ENCODE peak calls at places on chromosomes 7 and 10, in eight cellular contexts. One of them, this sample, is unnamed. For H3K4me1, the result is how much of the 10 kb centered on the place peaks cover.

GRCh38 chr10:125200396-125200795 is 40.0 kb upstream of the CTBP2 start:
- DNase-seq in iPS DF 6.9: no peak
- DNase-seq in lower lobe of right lung: no peak
- DNase-seq in uterus: no peak
- DNase-seq in cardiac muscle cell: no peak
- DNase-seq in tibial artery: no peak
- DNase-seq in GM23338: no peak
- DNase-seq in A549: no peak
- DNase-seq in this sample: no peak

GRCh38 chr10:99316374-99316773 is 12.8 kb upstream of the CNNM1 start:
- DNase-seq in GM23338: peak
- DNase-seq in uterus: no peak
- DNase-seq in lower lobe of right lung: no peak
- DNase-seq in A549: no peak
- DNase-seq in cardiac muscle cell: no peak
- DNase-seq in tibial artery: no peak
- DNase-seq in iPS DF 6.9: no peak
- DNase-seq in this sample: no peak

GRCh38 chr7:131109757-131110293 is 217.9 kb upstream of the MKLN1 start:
- DNase-seq in cardiac muscle cell: peak
- DNase-seq in uterus: peak
- DNase-seq in GM23338: peak
- DNase-seq in iPS DF 6.9: no peak
- DNase-seq in tibial artery: peak
- DNase-seq in A549: peak
- DNase-seq in lower lobe of right lung: peak
- DNase-seq in this sample: peak

GRCh38 chr7:103073989-103074518 is 542 bp downstream of the FBXL13 start:
- DNase-seq in tibial artery: no peak
- DNase-seq in GM23338: peak
- DNase-seq in A549: no peak
- DNase-seq in uterus: peak
- DNase-seq in lower lobe of right lung: no peak
- DNase-seq in cardiac muscle cell: no peak
- DNase-seq in iPS DF 6.9: no peak
- DNase-seq in this sample: no peak

GRCh38 chr10:121838931-121839330 is 88.9 kb downstream of the ATE1 start:
- DNase-seq in lower lobe of right lung: no peak
- DNase-seq in GM23338: no peak
- DNase-seq in uterus: no peak
- DNase-seq in tibial artery: no peak
- DNase-seq in A549: no peak
- DNase-seq in cardiac muscle cell: no peak
- DNase-seq in iPS DF 6.9: no peak
- DNase-seq in this sample: no peak

GRCh38 chr10:78820007-78820362 is 248.8 kb upstream of the ZMIZ1 start:
- DNase-seq in cardiac muscle cell: no peak
- DNase-seq in uterus: no peak
- DNase-seq in GM23338: no peak
- DNase-seq in lower lobe of right lung: no peak
- DNase-seq in tibial artery: no peak
- DNase-seq in iPS DF 6.9: no peak
- DNase-seq in A549: no peak
- DNase-seq in this sample: no peak

GRCh38 chr10:104342941-104343411 is 4.7 kb upstream of the ITPRIP start:
- DNase-seq in tibial artery: no peak
- DNase-seq in uterus: no peak
- DNase-seq in cardiac muscle cell: no peak
- DNase-seq in A549: no peak
- DNase-seq in GM23338: no peak
- DNase-seq in lower lobe of right lung: no peak
- DNase-seq in iPS DF 6.9: no peak
- DNase-seq in this sample: no peak

GRCh38 chr7:127620406-127621233 is 2.7 kb upstream of the PAX4 start:
- DNase-seq in cardiac muscle cell: no peak
- DNase-seq in GM23338: peak
- DNase-seq in tibial artery: no peak
- DNase-seq in lower lobe of right lung: no peak
- DNase-seq in iPS DF 6.9: no peak
- DNase-seq in A549: no peak
- DNase-seq in uterus: no peak
- DNase-seq in this sample: no peak

GRCh38 chr10:12081879-12082560 is 13.3 kb downstream of the DHTKD1 start:
- DNase-seq in GM23338: no peak
- DNase-seq in lower lobe of right lung: no peak
- DNase-seq in uterus: no peak
- DNase-seq in tibial artery: no peak
- DNase-seq in A549: no peak
- DNase-seq in iPS DF 6.9: no peak
- DNase-seq in cardiac muscle cell: peak
- DNase-seq in this sample: no peak

GRCh38 chr7:7761974-7762769 is 43.8 kb upstream of the RPA3 start:
- DNase-seq in A549: no peak
- DNase-seq in cardiac muscle cell: peak
- DNase-seq in GM23338: no peak
- DNase-seq in uterus: no peak
- DNase-seq in iPS DF 6.9: no peak
- DNase-seq in tibial artery: no peak
- DNase-seq in lower lobe of right lung: no peak
- DNase-seq in this sample: no peak

GRCh38 chr7:137443616-137444015 is 100.1 kb upstream of the PTN start:
- DNase-seq in lower lobe of right lung: no peak
- DNase-seq in cardiac muscle cell: peak
- DNase-seq in uterus: no peak
- DNase-seq in iPS DF 6.9: no peak
- DNase-seq in A549: no peak
- DNase-seq in GM23338: no peak
- DNase-seq in tibial artery: no peak
- DNase-seq in this sample: no peak

DNA sequence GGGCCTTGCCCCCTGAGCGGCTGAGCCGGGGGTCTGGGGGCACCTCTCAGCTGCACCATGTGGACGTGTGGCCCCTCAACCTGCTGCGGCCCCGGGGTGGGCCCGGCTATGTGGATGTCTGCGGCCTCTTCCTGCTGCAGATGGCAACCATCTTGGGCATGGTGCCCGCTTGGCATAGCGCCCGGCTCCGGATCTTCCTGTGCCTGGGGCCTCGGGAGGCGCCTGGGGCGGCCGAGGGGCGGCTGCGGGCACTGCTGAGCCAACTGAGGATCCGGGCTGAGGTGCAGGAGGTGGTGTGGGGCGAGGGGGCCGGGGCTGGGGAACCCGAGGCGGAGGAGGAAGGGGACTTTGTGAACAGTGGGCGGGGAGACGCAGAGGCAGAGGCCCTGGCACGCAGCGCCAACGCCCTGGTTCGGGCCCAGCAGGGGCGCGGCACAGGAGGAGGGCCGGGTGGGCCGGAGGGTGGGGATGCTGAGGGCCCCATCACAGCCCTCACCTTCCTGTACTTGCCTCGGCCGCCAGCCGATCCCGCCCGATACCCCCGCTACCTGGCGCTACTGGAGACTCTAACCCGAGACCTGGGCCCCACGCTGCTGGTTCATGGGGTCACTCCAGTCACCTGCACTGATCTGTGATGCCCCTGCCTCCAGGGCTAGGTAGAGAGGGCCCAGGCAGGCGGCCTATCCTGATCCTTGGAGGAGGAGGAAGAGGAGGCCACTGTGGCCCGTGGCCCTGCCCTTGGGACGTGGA is 1.0 kb upstream of the TRIP6 start:
- DNase-seq in uterus: peak
- DNase-seq in tibial artery: peak
- DNase-seq in iPS DF 6.9: no peak
- DNase-seq in GM23338: peak
- DNase-seq in lower lobe of right lung: peak
- DNase-seq in cardiac muscle cell: no peak
- DNase-seq in A549: no peak
- DNase-seq in this sample: peak
- H3K4me3 ChIP-seq in uterus: peak
- H3K4me3 ChIP-seq in tibial artery: peak
- H3K4me3 ChIP-seq in iPS DF 6.9: no peak
- H3K4me3 ChIP-seq in GM23338: no peak
- H3K4me3 ChIP-seq in lower lobe of right lung: peak
- H3K4me3 ChIP-seq in cardiac muscle cell: no peak
- H3K4me3 ChIP-seq in A549: no peak
- H3K4me3 ChIP-seq in this sample: no peak

DNA sequence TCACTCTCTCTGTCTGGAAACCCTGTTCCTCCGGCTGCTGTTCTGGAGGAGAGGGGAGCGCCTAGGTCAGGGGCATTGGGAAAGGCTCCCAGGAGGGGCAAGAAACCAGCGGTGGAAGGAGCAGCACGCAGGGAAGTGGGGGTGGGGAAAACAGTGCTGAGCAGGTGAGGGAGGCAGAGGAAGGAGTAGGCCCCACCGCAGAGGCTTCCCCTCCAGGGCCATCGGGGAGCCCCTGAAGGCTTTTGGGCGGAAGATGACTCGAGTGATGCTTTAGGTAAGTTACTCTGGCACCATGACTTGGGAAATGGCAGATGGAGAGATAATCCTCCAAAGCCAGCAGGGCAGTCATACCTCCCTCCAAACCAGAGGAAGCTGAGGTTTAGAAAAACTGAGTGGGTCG is 106.5 kb upstream of the ANLN start:
- DNase-seq in iPS DF 6.9: no peak
- DNase-seq in uterus: no peak
- DNase-seq in lower lobe of right lung: no peak
- DNase-seq in cardiac muscle cell: no peak
- DNase-seq in A549: no peak
- DNase-seq in tibial artery: peak
- DNase-seq in GM23338: no peak
- DNase-seq in this sample: peak
- H3K4me1 ChIP-seq in iPS DF 6.9: under half
- H3K4me1 ChIP-seq in uterus: under half
- H3K4me1 ChIP-seq in lower lobe of right lung: half or more
- H3K4me1 ChIP-seq in cardiac muscle cell: under half
- H3K4me1 ChIP-seq in A549: half or more
- H3K4me1 ChIP-seq in tibial artery: under half
- H3K4me1 ChIP-seq in GM23338: half or more
- H3K4me1 ChIP-seq in this sample: under half

GRCh38 chr7:30160329-30160728 is 25.5 kb downstream of the MTURN start:
- DNase-seq in A549: no peak
- DNase-seq in cardiac muscle cell: no peak
- DNase-seq in uterus: no peak
- DNase-seq in GM23338: no peak
- DNase-seq in iPS DF 6.9: no peak
- DNase-seq in tibial artery: no peak
- DNase-seq in lower lobe of right lung: no peak
- DNase-seq in this sample: no peak
- H3K27ac ChIP-seq in A549: no peak
- H3K27ac ChIP-seq in cardiac muscle cell: no peak
- H3K27ac ChIP-seq in uterus: no peak
- H3K27ac ChIP-seq in GM23338: peak
- H3K27ac ChIP-seq in iPS DF 6.9: no peak
- H3K27ac ChIP-seq in tibial artery: no peak
- H3K27ac ChIP-seq in lower lobe of right lung: no peak
- H3K27ac ChIP-seq in this sample: no peak

DNA sequence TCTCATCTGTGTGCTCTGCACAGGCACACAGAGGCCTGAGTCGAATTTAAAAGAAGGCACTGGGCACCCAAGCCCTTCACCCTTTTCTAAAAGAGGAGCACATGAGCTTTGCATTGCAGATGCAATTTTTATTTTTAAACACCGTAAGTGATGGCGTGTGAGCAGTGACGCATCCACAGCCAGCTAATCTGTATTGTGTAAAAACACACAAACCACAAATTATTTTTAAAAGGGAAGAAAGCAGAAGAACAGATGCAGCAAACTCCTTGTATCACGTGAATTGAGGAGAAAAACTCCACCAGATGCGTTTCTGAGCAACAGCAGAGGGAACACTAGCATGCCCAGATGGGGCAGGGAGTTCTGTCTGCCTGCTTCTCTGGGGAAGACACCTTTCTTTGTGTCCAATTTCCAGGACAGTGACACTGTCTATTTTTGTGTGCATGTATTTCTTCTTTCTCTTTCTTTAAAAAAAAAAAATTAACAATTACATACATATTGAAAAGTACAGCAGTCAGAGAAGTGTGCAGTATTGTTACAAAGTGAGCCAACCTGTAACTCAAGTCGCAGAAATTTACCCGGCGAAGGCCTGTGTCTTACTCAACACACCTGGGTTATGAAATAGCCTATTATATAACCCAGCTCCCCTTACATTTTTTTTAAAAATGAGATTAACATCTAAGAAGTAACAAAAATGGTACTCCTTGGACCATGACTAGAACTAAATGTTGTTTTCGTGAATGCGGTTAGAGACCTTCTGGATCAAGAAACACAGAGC is 39.2 kb downstream of the EEPD1 start:
- DNase-seq in GM23338: no peak
- DNase-seq in iPS DF 6.9: no peak
- DNase-seq in A549: no peak
- DNase-seq in uterus: no peak
- DNase-seq in lower lobe of right lung: no peak
- DNase-seq in cardiac muscle cell: peak
- DNase-seq in tibial artery: no peak
- DNase-seq in this sample: no peak
- H3K4me3 ChIP-seq in GM23338: no peak
- H3K4me3 ChIP-seq in iPS DF 6.9: no peak
- H3K4me3 ChIP-seq in A549: no peak
- H3K4me3 ChIP-seq in uterus: no peak
- H3K4me3 ChIP-seq in lower lobe of right lung: no peak
- H3K4me3 ChIP-seq in cardiac muscle cell: no peak
- H3K4me3 ChIP-seq in tibial artery: no peak
- H3K4me3 ChIP-seq in this sample: no peak

GRCh38 chr7:159033956-159034938 is 110.4 kb downstream of the VIPR2 start:
- DNase-seq in uterus: no peak
- DNase-seq in tibial artery: peak
- DNase-seq in GM23338: no peak
- DNase-seq in A549: no peak
- DNase-seq in iPS DF 6.9: no peak
- DNase-seq in lower lobe of right lung: no peak
- DNase-seq in cardiac muscle cell: no peak
- DNase-seq in this sample: no peak

GRCh38 chr7:159034988-159035387 is 109.7 kb downstream of the VIPR2 start:
- DNase-seq in lower lobe of right lung: no peak
- DNase-seq in GM23338: no peak
- DNase-seq in uterus: no peak
- DNase-seq in cardiac muscle cell: no peak
- DNase-seq in iPS DF 6.9: no peak
- DNase-seq in A549: no peak
- DNase-seq in tibial artery: no peak
- DNase-seq in this sample: no peak

GRCh38 chr7:159032753-159033472 is 111.8 kb downstream of the VIPR2 start:
- DNase-seq in tibial artery: peak
- DNase-seq in iPS DF 6.9: no peak
- DNase-seq in uterus: no peak
- DNase-seq in A549: no peak
- DNase-seq in cardiac muscle cell: no peak
- DNase-seq in GM23338: no peak
- DNase-seq in lower lobe of right lung: no peak
- DNase-seq in this sample: no peak

GRCh38 chr7:159032310-159032709 is 112.4 kb downstream of the VIPR2 start:
- DNase-seq in lower lobe of right lung: no peak
- DNase-seq in GM23338: no peak
- DNase-seq in iPS DF 6.9: no peak
- DNase-seq in uterus: no peak
- DNase-seq in A549: no peak
- DNase-seq in cardiac muscle cell: no peak
- DNase-seq in tibial artery: peak
- DNase-seq in this sample: no peak

DNA sequence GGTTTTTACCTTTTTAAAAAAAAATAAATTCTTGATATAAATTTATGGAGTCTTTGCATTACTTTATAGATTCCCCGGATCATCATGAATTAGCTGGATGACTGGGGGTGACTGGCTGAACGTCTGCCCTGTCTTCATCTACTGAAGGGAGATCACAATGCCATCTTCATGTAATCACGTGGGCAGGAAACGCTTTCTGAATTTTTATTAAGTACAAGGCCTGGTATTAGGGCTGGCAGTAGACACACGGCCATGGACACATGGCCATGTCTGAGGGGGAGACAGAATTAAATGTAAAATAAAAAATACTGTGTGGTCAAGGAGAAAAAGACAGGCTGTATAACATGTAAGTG is 111.2 kb downstream of the VIPR2 start:
- DNase-seq in cardiac muscle cell: no peak
- DNase-seq in tibial artery: no peak
- DNase-seq in GM23338: no peak
- DNase-seq in lower lobe of right lung: no peak
- DNase-seq in A549: no peak
- DNase-seq in iPS DF 6.9: no peak
- DNase-seq in uterus: no peak
- DNase-seq in this sample: no peak
- H3K4me1 ChIP-seq in cardiac muscle cell: under half
- H3K4me1 ChIP-seq in tibial artery: under half
- H3K4me1 ChIP-seq in GM23338: under half
- H3K4me1 ChIP-seq in lower lobe of right lung: under half
- H3K4me1 ChIP-seq in A549: under half
- H3K4me1 ChIP-seq in iPS DF 6.9: under half
- H3K4me1 ChIP-seq in uterus: under half
- H3K4me1 ChIP-seq in this sample: under half